ENCODE peak calls at places on chromosomes 16 and 17, in eight cellular contexts. R is anterior cingulate cortex; K is stimulated activated CD4-positive, alpha-beta T cell treated with anti-CD3 and anti-CD28 coated beads, Interleukin-4, amount 100 ng/mL, for 24 hours; Q is A673; C is cardiac muscle cell; V is A549; X is RWPE1; F is GM23248. Y is an unnamed sample.

GRCh38 chr17:32222621-32223020 is 43.0 kb upstream of the RHBDL3 start:
- DNase-seq in F (peak; percentile 52), K (no peak), R (no peak), X (peak; percentile 78), V (peak; percentile 24), Q (no peak), C (no peak), Y (no peak)

GRCh38 chr16:15770512-15770911 is 86.3 kb downstream of the MYH11 start:
- DNase-seq in Q (no peak), F (peak; percentile 67), K (no peak), X (no peak), C (no peak), R (no peak), V (no peak), Y (no peak)

GRCh38 chr17:27244481-27245223 is 49.3 kb upstream of the WSB1 start:
- DNase-seq in Q (peak; percentile 92), C (no peak), V (peak; percentile 58), F (peak; percentile 94), X (peak; percentile 79), K (no peak), R (no peak), Y (peak; percentile 17)

GRCh38 chr17:82235775-82236141 is 6.9 kb downstream of the SLC16A3 start:
- DNase-seq in R (no peak), X (no peak), V (no peak), Q (no peak), F (no peak), K (no peak), C (no peak), Y (no peak)

GRCh38 chr17:56597495-56597990 is 4.0 kb downstream of the NOG start:
- DNase-seq in K (no peak), Q (no peak), X (no peak), C (peak; percentile 93), V (no peak), F (peak; percentile 43), R (no peak), Y (no peak)

GRCh38 chr16:4496305-4496704 is 20.1 kb downstream of the HMOX2 start:
- DNase-seq in C (no peak), R (no peak), V (peak; percentile 36), F (peak; percentile 79), K (no peak), X (peak; percentile 26), Q (no peak), Y (no peak)

GRCh38 chr17:21043296-21044232 is 753 bp upstream of the USP22 start:
- DNase-seq in R (peak; percentile 98), C (peak; percentile 99), V (peak; percentile 99), K (peak; percentile 98), Q (peak; percentile 99), F (peak; percentile 100), X (peak; percentile 35), Y (no peak)

GRCh38 chr17:8189041-8189710 is 804 bp downstream of the BORCS6 start:
- DNase-seq in F (peak; percentile 69), K (no peak), R (no peak), Q (no peak), V (no peak), C (no peak), X (no peak), Y (no peak)

GRCh38 chr17:28743243-28744103 is at the start of gene TRAF4:
- DNase-seq in F (peak; percentile 96), V (peak; percentile 93), K (peak; percentile 81), C (peak; percentile 90), R (peak; percentile 69), X (peak; percentile 93), Q (peak; percentile 93), Y (peak; percentile 97)

GRCh38 chr17:40364121-40364861 is at the start of gene GJD3:
- DNase-seq in V (no peak), F (no peak), C (no peak), R (no peak), X (no peak), K (no peak), Q (no peak), Y (no peak)

GRCh38 chr17:49975531-49975930 is 6.5 kb downstream of the DLX4 start:
- DNase-seq in R (no peak), Q (no peak), X (no peak), C (no peak), F (no peak), K (no peak), V (no peak), Y (no peak)

Y was measured in SW480.